ENCODE peak calls at places on chromosomes 11 and 22, in seven cellular contexts. One of them, this sample, is unnamed.

GRCh38 chr11:70709596-70709995 is 311.3 kb downstream of the CTTN start:
- DNase-seq in pancreas: no peak
- DNase-seq in spleen: peak; percentile 45
- DNase-seq in psoas muscle: no peak
- DNase-seq in breast epithelium: no peak
- DNase-seq in H9: no peak
- DNase-seq in fibroblast of lung: no peak
- DNase-seq in this sample: no peak

GRCh38 chr11:35584321-35584720 is 33.9 kb upstream of the FJX1 start:
- DNase-seq in H9: no peak
- DNase-seq in psoas muscle: no peak
- DNase-seq in fibroblast of lung: peak; percentile 83
- DNase-seq in pancreas: no peak
- DNase-seq in spleen: no peak
- DNase-seq in breast epithelium: no peak
- DNase-seq in this sample: no peak

GRCh38 chr22:19691007-19691720 is 23.1 kb upstream of the SEPTIN5 start:
- DNase-seq in breast epithelium: no peak
- DNase-seq in psoas muscle: no peak
- DNase-seq in pancreas: no peak
- DNase-seq in H9: no peak
- DNase-seq in spleen: no peak
- DNase-seq in fibroblast of lung: no peak
- DNase-seq in this sample: no peak

GRCh38 chr11:85182437-85183109 is 444.6 kb downstream of the DLG2 start:
- DNase-seq in psoas muscle: no peak
- DNase-seq in fibroblast of lung: peak; percentile 20
- DNase-seq in spleen: no peak
- DNase-seq in pancreas: no peak
- DNase-seq in breast epithelium: no peak
- DNase-seq in H9: peak; percentile 45
- DNase-seq in this sample: no peak

GRCh38 chr22:47043835-47044721 is 281.6 kb downstream of the TBC1D22A start:
- DNase-seq in breast epithelium: no peak
- DNase-seq in fibroblast of lung: peak; percentile 46
- DNase-seq in spleen: peak; percentile 70
- DNase-seq in pancreas: peak; percentile 89
- DNase-seq in psoas muscle: peak; percentile 34
- DNase-seq in H9: peak; percentile 75
- DNase-seq in this sample: no peak

GRCh38 chr22:32781695-32782094 is 19.8 kb upstream of the TIMP3 start:
- DNase-seq in fibroblast of lung: peak; percentile 73
- DNase-seq in breast epithelium: no peak
- DNase-seq in spleen: no peak
- DNase-seq in pancreas: no peak
- DNase-seq in psoas muscle: no peak
- DNase-seq in H9: no peak
- DNase-seq in this sample: no peak

GRCh38 chr11:94011478-94011877 is 9.7 kb upstream of the HEPHL1 start:
- DNase-seq in spleen: no peak
- DNase-seq in H9: no peak
- DNase-seq in fibroblast of lung: no peak
- DNase-seq in pancreas: no peak
- DNase-seq in breast epithelium: no peak
- DNase-seq in psoas muscle: no peak
- DNase-seq in this sample: no peak

GRCh38 chr11:6077723-6078122 is 29.8 kb upstream of the OR56B4 start:
- DNase-seq in spleen: no peak
- DNase-seq in H9: no peak
- DNase-seq in psoas muscle: no peak
- DNase-seq in fibroblast of lung: no peak
- DNase-seq in breast epithelium: no peak
- DNase-seq in pancreas: no peak
- DNase-seq in this sample: no peak

GRCh38 chr11:121884601-121885000 is 231.4 kb downstream of the BLID start:
- DNase-seq in spleen: no peak
- DNase-seq in H9: no peak
- DNase-seq in fibroblast of lung: no peak
- DNase-seq in psoas muscle: no peak
- DNase-seq in pancreas: no peak
- DNase-seq in breast epithelium: no peak
- DNase-seq in this sample: no peak

DNA sequence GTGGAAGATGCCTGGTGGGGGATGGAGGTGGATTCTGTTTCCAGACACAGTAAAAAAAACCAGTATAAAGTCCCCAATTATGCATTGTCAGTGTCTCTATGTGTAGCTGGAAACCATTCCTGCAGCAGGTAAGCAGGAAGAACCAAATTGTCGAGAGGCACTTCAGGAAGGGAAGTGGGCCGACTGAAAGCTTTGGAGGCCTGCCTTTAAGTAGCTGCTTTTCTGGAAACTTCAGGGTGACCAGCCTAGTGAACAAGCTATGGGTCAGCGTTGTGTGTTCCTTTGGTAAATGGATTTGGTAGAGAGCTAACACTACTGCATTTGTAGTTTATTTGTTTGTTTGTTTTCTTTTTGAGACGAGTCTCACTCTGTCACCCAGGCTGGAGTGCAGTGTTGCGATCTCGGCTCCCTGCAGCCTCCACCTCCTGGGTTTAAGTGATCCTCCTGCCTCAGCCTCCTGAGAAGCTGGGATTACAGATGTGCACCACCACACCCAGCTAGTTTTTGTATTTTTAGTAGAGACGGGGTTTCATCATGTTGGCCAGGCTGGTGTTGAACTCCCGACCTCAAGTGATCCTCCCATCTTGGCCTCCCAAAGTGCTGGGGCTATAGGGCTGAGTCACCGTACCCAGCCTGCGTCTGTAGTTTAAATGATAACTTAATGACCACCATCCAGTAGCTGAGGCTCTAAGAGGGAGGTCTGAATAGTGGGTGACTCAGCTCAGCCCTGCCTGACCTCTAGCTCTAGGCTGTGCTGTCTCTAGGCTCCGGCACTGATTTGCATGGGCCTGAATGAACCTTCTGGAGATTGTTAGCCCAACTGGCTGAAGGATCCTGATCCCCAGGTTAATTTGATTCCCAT is 12.8 kb downstream of the PTPRJ start:
- DNase-seq in fibroblast of lung: peak; percentile 85
- DNase-seq in H9: no peak
- DNase-seq in spleen: peak; percentile 39
- DNase-seq in breast epithelium: no peak
- DNase-seq in pancreas: no peak
- DNase-seq in psoas muscle: no peak
- DNase-seq in this sample: no peak
- H3K27ac ChIP-seq in fibroblast of lung: no peak overlapping the region
- H3K27ac ChIP-seq in H9: no peak overlapping the region
- H3K27ac ChIP-seq in spleen: no peak overlapping the region
- H3K27ac ChIP-seq in breast epithelium: no peak overlapping the region
- H3K27ac ChIP-seq in pancreas: no peak overlapping the region
- H3K27ac ChIP-seq in psoas muscle: peak overlapping the region; percentile 78
- H3K27ac ChIP-seq in this sample: peak overlapping the region; percentile 95

GRCh38 chr11:17473071-17473744 is 3.4 kb downstream of the ABCC8 start:
- DNase-seq in breast epithelium: no peak
- DNase-seq in spleen: no peak
- DNase-seq in H9: peak; percentile 84
- DNase-seq in pancreas: no peak
- DNase-seq in psoas muscle: no peak
- DNase-seq in fibroblast of lung: peak; percentile 2
- DNase-seq in this sample: no peak
- TF ChIP-seq CTCF in breast epithelium: no peak
- TF ChIP-seq CTCF in spleen: no peak
- TF ChIP-seq CTCF in H9: peak; percentile 88
- TF ChIP-seq CTCF in pancreas: no peak
- TF ChIP-seq CTCF in psoas muscle: no peak
- TF ChIP-seq CTCF in fibroblast of lung: peak; percentile 25
- TF ChIP-seq CTCF in this sample: no peak

DNA sequence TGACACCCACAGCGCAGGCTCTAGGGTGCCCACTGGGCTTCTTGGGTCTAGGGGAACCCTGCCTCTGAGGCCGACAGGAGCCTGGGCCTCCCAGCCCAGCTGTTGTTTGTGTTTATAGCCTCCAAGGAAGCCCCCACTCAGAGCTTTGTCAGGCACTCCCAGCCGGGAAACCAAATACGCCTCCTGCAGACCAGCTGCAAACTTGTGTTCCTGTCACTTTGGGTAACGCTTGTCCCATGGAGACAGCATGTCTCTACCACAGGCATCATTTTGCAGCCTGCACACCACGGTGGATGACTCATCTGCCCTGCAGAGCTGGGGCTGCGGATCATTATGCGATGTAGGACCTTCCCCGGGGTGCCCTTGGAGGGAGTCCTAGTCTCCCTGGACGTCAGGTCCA is 40.6 kb upstream of the CRYBB3 start:
- DNase-seq in psoas muscle: peak; percentile 68
- DNase-seq in pancreas: no peak
- DNase-seq in breast epithelium: no peak
- DNase-seq in spleen: no peak
- DNase-seq in fibroblast of lung: no peak
- DNase-seq in H9: no peak
- DNase-seq in this sample: peak; percentile 85
- H3K27ac ChIP-seq in psoas muscle: peak overlapping the region; percentile 81
- H3K27ac ChIP-seq in pancreas: no peak overlapping the region
- H3K27ac ChIP-seq in breast epithelium: peak overlapping the region; percentile 39
- H3K27ac ChIP-seq in spleen: no peak overlapping the region
- H3K27ac ChIP-seq in fibroblast of lung: no peak overlapping the region
- H3K27ac ChIP-seq in H9: no peak overlapping the region
- H3K27ac ChIP-seq in this sample: peak overlapping the region; percentile 95

GRCh38 chr11:128906185-128907065 is 15.3 kb downstream of the KCNJ5 start:
- DNase-seq in breast epithelium: no peak
- DNase-seq in psoas muscle: no peak
- DNase-seq in H9: no peak
- DNase-seq in spleen: no peak
- DNase-seq in fibroblast of lung: no peak
- DNase-seq in pancreas: no peak
- DNase-seq in this sample: no peak
- TF ChIP-seq CTCF in breast epithelium: no peak
- TF ChIP-seq CTCF in psoas muscle: no peak
- TF ChIP-seq CTCF in H9: no peak
- TF ChIP-seq CTCF in spleen: no peak
- TF ChIP-seq CTCF in fibroblast of lung: no peak
- TF ChIP-seq CTCF in pancreas: no peak
- TF ChIP-seq CTCF in this sample: no peak

GRCh38 chr11:7677071-7677470 is 3.8 kb upstream of the CYB5R2 start:
- DNase-seq in psoas muscle: no peak
- DNase-seq in spleen: no peak
- DNase-seq in H9: no peak
- DNase-seq in breast epithelium: no peak
- DNase-seq in pancreas: no peak
- DNase-seq in fibroblast of lung: no peak
- DNase-seq in this sample: no peak

GRCh38 chr11:7672960-7673723 is at the start of gene CYB5R2:
- DNase-seq in pancreas: peak; percentile 81
- DNase-seq in fibroblast of lung: peak; percentile 59
- DNase-seq in H9: peak; percentile 81
- DNase-seq in spleen: no peak
- DNase-seq in breast epithelium: peak; percentile 81
- DNase-seq in psoas muscle: peak; percentile 82
- DNase-seq in this sample: peak; percentile 47

GRCh38 chr11:7673724-7674434 is 579 bp upstream of the CYB5R2 start:
- DNase-seq in spleen: no peak
- DNase-seq in H9: peak; percentile 87
- DNase-seq in fibroblast of lung: peak; percentile 33
- DNase-seq in breast epithelium: peak; percentile 67
- DNase-seq in pancreas: no peak
- DNase-seq in psoas muscle: no peak
- DNase-seq in this sample: no peak

GRCh38 chr11:7675640-7676039 is 2.3 kb upstream of the CYB5R2 start:
- DNase-seq in H9: no peak
- DNase-seq in fibroblast of lung: no peak
- DNase-seq in spleen: no peak
- DNase-seq in breast epithelium: no peak
- DNase-seq in pancreas: no peak
- DNase-seq in psoas muscle: no peak
- DNase-seq in this sample: no peak

DNA sequence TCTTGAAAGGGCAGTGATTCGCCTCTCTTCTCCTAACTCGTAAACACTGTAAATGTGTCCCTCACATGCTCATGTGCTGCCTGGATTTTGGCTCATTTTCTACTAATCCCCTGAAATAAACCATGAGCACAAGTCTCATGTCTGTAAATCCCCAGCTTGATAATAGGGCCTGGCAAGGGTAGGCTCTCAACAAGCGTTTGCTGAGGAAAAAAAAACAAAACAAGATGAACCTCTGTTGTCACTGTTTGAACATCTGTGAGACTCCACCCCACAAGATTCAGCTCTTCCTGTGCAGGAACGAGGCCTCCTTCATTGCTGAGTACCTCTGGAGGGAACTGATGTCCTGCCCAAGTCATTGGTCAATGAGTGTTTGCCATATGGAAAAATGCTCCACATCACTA is 4.5 kb upstream of the CYB5R2 start:
- DNase-seq in breast epithelium: no peak
- DNase-seq in spleen: no peak
- DNase-seq in pancreas: no peak
- DNase-seq in psoas muscle: no peak
- DNase-seq in fibroblast of lung: no peak
- DNase-seq in H9: no peak
- DNase-seq in this sample: no peak
- H3K27ac ChIP-seq in breast epithelium: no peak overlapping the region
- H3K27ac ChIP-seq in spleen: no peak overlapping the region
- H3K27ac ChIP-seq in pancreas: no peak overlapping the region
- H3K27ac ChIP-seq in psoas muscle: no peak overlapping the region
- H3K27ac ChIP-seq in fibroblast of lung: no peak overlapping the region
- H3K27ac ChIP-seq in H9: no peak overlapping the region
- H3K27ac ChIP-seq in this sample: no peak overlapping the region

GRCh38 chr11:130379276-130379675 is 49.1 kb downstream of the ADAMTS8 start:
- DNase-seq in pancreas: no peak
- DNase-seq in spleen: no peak
- DNase-seq in psoas muscle: no peak
- DNase-seq in breast epithelium: no peak
- DNase-seq in fibroblast of lung: no peak
- DNase-seq in H9: no peak
- DNase-seq in this sample: no peak

GRCh38 chr11:130383363-130384168 is 44.8 kb downstream of the ADAMTS8 start:
- DNase-seq in spleen: no peak
- DNase-seq in fibroblast of lung: peak; percentile 83
- DNase-seq in H9: peak; percentile 69
- DNase-seq in psoas muscle: peak; percentile 84
- DNase-seq in breast epithelium: no peak
- DNase-seq in pancreas: no peak
- DNase-seq in this sample: peak; percentile 55

GRCh38 chr11:130381317-130381716 is 47.1 kb downstream of the ADAMTS8 start:
- DNase-seq in psoas muscle: no peak
- DNase-seq in H9: no peak
- DNase-seq in breast epithelium: no peak
- DNase-seq in fibroblast of lung: no peak
- DNase-seq in spleen: no peak
- DNase-seq in pancreas: peak; percentile 44
- DNase-seq in this sample: no peak
- TF ChIP-seq CTCF in psoas muscle: no peak
- TF ChIP-seq CTCF in H9: no peak
- TF ChIP-seq CTCF in breast epithelium: no peak
- TF ChIP-seq CTCF in fibroblast of lung: no peak
- TF ChIP-seq CTCF in spleen: no peak
- TF ChIP-seq CTCF in pancreas: no peak
- TF ChIP-seq CTCF in this sample: no peak